ENCODE peak calls at places on chromosomes 3 and 15, in ten cellular contexts. C is heart left ventricle, Q is coronary artery, I is psoas muscle, J is astrocyte of the spinal cord, K is stomach, B is colonic mucosa, Y is fibroblast of the aortic adventitia, V is uterus, E is fibroblast of mammary gland. F is an unnamed sample.

GRCh38 chr3:179729086-179729485 is 76.2 kb downstream of the USP13 start:
- DNase-seq in C (no peak), Q (no peak), I (no peak), J (no peak), K (no peak), B (no peak), Y (no peak), V (no peak), E (no peak), F (no peak)

GRCh38 chr15:77544162-77544561 is 88.5 kb downstream of the LINGO1 start:
- DNase-seq in C (no peak), Q (no peak), I (no peak), J (no peak), K (no peak), B (no peak), Y (no peak), V (no peak), E (no peak), F (no peak)

GRCh38 chr15:41713047-41713446 is 52.8 kb downstream of the MGA start:
- DNase-seq in C (peak), Q (no peak), I (no peak), J (peak), K (peak), B (peak), Y (peak), V (peak), E (no peak), F (peak)

GRCh38 chr15:71485094-71485693 is 325.2 kb upstream of the NR2E3 start:
- DNase-seq in C (no peak), Q (no peak), I (no peak), J (peak), K (no peak), B (no peak), Y (no peak), V (no peak), E (no peak), F (peak)

GRCh38 chr3:187522890-187523289 is 147.3 kb downstream of the SST start:
- DNase-seq in C (no peak), Q (no peak), I (no peak), J (no peak), K (no peak), B (no peak), Y (no peak), V (no peak), E (no peak), F (no peak)

GRCh38 chr3:77038468-77038927 is 1.4 kb upstream of the ROBO2 start:
- DNase-seq in C (peak), Q (peak), I (peak), J (peak), K (peak), B (peak), Y (peak), V (peak), E (peak), F (peak)

GRCh38 chr15:100559330-100559729 is 30.6 kb upstream of the CERS3 start:
- DNase-seq in C (no peak), Q (no peak), I (peak), J (peak), K (peak), B (peak), Y (peak), V (no peak), E (peak), F (peak)

GRCh38 chr15:22961661-22962221 is 18.4 kb downstream of the CYFIP1 start:
- DNase-seq in C (no peak), Q (no peak), I (no peak), J (peak), K (no peak), B (no peak), Y (peak), V (no peak), E (no peak), F (peak)

GRCh38 chr15:31223478-31224350 is 102.9 kb upstream of the KLF13 start:
- DNase-seq in C (peak), Q (no peak), I (no peak), J (peak), K (peak), B (no peak), Y (no peak), V (no peak), E (no peak), F (no peak)

GRCh38 chr3:172341482-172342059 is 106.7 kb downstream of the GHSR start:
- DNase-seq in C (no peak), Q (no peak), I (no peak), J (peak), K (no peak), B (no peak), Y (peak), V (no peak), E (peak), F (peak)

GRCh38 chr3:151593923-151594322 is 133.1 kb upstream of the IGSF10 start:
- DNase-seq in C (no peak), Q (no peak), I (no peak), J (peak), K (no peak), B (no peak), Y (peak), V (no peak), E (peak), F (peak)

GRCh38 chr3:118187221-118187620 is 847.4 kb downstream of the IGSF11 start:
- DNase-seq in C (no peak), Q (no peak), I (no peak), J (no peak), K (no peak), B (no peak), Y (no peak), V (no peak), E (no peak), F (no peak)

GRCh38 chr3:7307410-7307809 is 446.5 kb downstream of the GRM7 start:
- DNase-seq in C (no peak), Q (no peak), I (no peak), J (peak), K (no peak), B (no peak), Y (no peak), V (no peak), E (no peak), F (peak)

GRCh38 chr3:197352382-197352781 is 54.0 kb upstream of the DLG1 start:
- DNase-seq in C (peak), Q (no peak), I (peak), J (peak), K (peak), B (no peak), Y (peak), V (peak), E (peak), F (peak)

GRCh38 chr15:40405501-40406381 is at the start of gene IVD:
- DNase-seq in C (peak), Q (peak), I (peak), J (peak), K (peak), B (peak), Y (peak), V (peak), E (peak), F (peak)

GRCh38 chr3:180433172-180433571 is 168.8 kb upstream of the TTC14 start:
- DNase-seq in C (no peak), Q (no peak), I (no peak), J (peak), K (no peak), B (no peak), Y (peak), V (no peak), E (peak), F (peak)

GRCh38 chr15:91516866-91517265 is 336.6 kb upstream of the SLCO3A1 start:
- DNase-seq in C (no peak), Q (no peak), I (no peak), J (no peak), K (no peak), B (no peak), Y (no peak), V (no peak), E (no peak), F (no peak)

GRCh38 chr3:118472586-118472985 is 562.1 kb downstream of the IGSF11 start:
- DNase-seq in C (no peak), Q (no peak), I (no peak), J (no peak), K (no peak), B (no peak), Y (no peak), V (no peak), E (no peak), F (no peak)

GRCh38 chr15:80934761-80935221 is 54.8 kb downstream of the MESD start:
- DNase-seq in C (no peak), Q (no peak), I (no peak), J (peak), K (no peak), B (no peak), Y (peak), V (no peak), E (peak), F (peak)

GRCh38 chr3:81910244-81910852 is 148.9 kb upstream of the GBE1 start:
- DNase-seq in C (no peak), Q (no peak), I (no peak), J (peak), K (no peak), B (peak), Y (peak), V (no peak), E (peak), F (peak)

GRCh38 chr15:79954659-79955058 is 16.3 kb downstream of the BCL2A1 start:
- DNase-seq in C (no peak), Q (no peak), I (no peak), J (no peak), K (no peak), B (no peak), Y (no peak), V (no peak), E (no peak), F (no peak)

GRCh38 chr15:43516801-43517353 is 531 bp upstream of the MAP1A start:
- DNase-seq in C (no peak), Q (peak), I (no peak), J (peak), K (no peak), B (no peak), Y (peak), V (no peak), E (peak), F (peak)

GRCh38 chr3:115100172-115100571 is 46.9 kb downstream of the ZBTB20 start:
- DNase-seq in C (no peak), Q (no peak), I (no peak), J (peak), K (no peak), B (peak), Y (peak), V (no peak), E (peak), F (peak)

GRCh38 chr3:169813757-169814517 is 1.2 kb upstream of the LRRC34 start:
- DNase-seq in C (no peak), Q (no peak), I (no peak), J (no peak), K (peak), B (peak), Y (no peak), V (no peak), E (peak), F (peak)

GRCh38 chr3:115858995-115859807 is 235.9 kb downstream of the GAP43 start:
- DNase-seq in C (no peak), Q (no peak), I (no peak), J (no peak), K (no peak), B (no peak), Y (no peak), V (no peak), E (no peak), F (no peak)

GRCh38 chr15:74961616-74962015 is 5.0 kb upstream of the RPP25 start:
- DNase-seq in C (no peak), Q (no peak), I (no peak), J (no peak), K (no peak), B (no peak), Y (no peak), V (no peak), E (no peak), F (no peak)

GRCh38 chr15:74962219-74962618 is 5.6 kb upstream of the RPP25 start:
- DNase-seq in C (no peak), Q (no peak), I (no peak), J (no peak), K (no peak), B (no peak), Y (no peak), V (no peak), E (no peak), F (no peak)

GRCh38 chr15:74962671-74963070 is 6.1 kb upstream of the RPP25 start:
- DNase-seq in C (no peak), Q (no peak), I (no peak), J (no peak), K (no peak), B (no peak), Y (no peak), V (no peak), E (no peak), F (no peak)

GRCh38 chr15:74964794-74965193 is 8.2 kb upstream of the RPP25 start:
- DNase-seq in C (no peak), Q (no peak), I (no peak), J (peak), K (no peak), B (no peak), Y (no peak), V (no peak), E (peak), F (peak)

GRCh38 chr15:74963213-74963612 is 6.6 kb upstream of the RPP25 start:
- DNase-seq in C (no peak), Q (no peak), I (no peak), J (no peak), K (no peak), B (no peak), Y (no peak), V (no peak), E (no peak), F (no peak)
- H3K4me3 ChIP-seq in C (no peak), Q (no peak), I (no peak), J (no peak), K (no peak), B (no peak), Y (no peak), V (no peak), E (no peak), F (no peak)

GRCh38 chr3:167883452-167883851 is 147.9 kb downstream of the SERPINI1 start:
- DNase-seq in C (no peak), Q (no peak), I (no peak), J (no peak), K (no peak), B (no peak), Y (no peak), V (no peak), E (no peak), F (no peak)

GRCh38 chr3:167885277-167885676 is 149.8 kb downstream of the SERPINI1 start:
- DNase-seq in C (no peak), Q (no peak), I (no peak), J (no peak), K (no peak), B (no peak), Y (no peak), V (no peak), E (no peak), F (no peak)

GRCh38 chr3:167880183-167880582 is 144.7 kb downstream of the SERPINI1 start:
- DNase-seq in C (no peak), Q (no peak), I (no peak), J (no peak), K (no peak), B (no peak), Y (no peak), V (no peak), E (no peak), F (no peak)

GRCh38 chr3:167884481-167884880 is 149.0 kb downstream of the SERPINI1 start:
- DNase-seq in C (no peak), Q (no peak), I (no peak), J (no peak), K (no peak), B (no peak), Y (no peak), V (no peak), E (no peak), F (no peak)

GRCh38 chr3:167882057-167882667 is 146.6 kb downstream of the SERPINI1 start:
- DNase-seq in C (no peak), Q (no peak), I (no peak), J (peak), K (no peak), B (no peak), Y (peak), V (no peak), E (peak), F (peak)
- TF ChIP-seq CTCF in C (peak), Q (peak), I (peak), J (peak), K (peak), B (peak), Y (peak), V (peak), E (peak), F (peak)

GRCh38 chr3:131216801-131217200 is 164.8 kb upstream of the NUDT16 start:
- DNase-seq in C (no peak), Q (no peak), I (peak), J (peak), K (peak), B (no peak), Y (peak), V (no peak), E (peak), F (peak)
- H3K4me3 ChIP-seq in C (no peak), Q (no peak), I (no peak), J (no peak), K (no peak), B (no peak), Y (no peak), V (no peak), E (no peak), F (no peak)

GRCh38 chr3:33064929-33065328 is 32.0 kb downstream of the GLB1 start:
- DNase-seq in C (no peak), Q (no peak), I (no peak), J (no peak), K (no peak), B (no peak), Y (no peak), V (no peak), E (no peak), F (no peak)
- TF ChIP-seq CTCF in C (peak), Q (no peak), I (no peak), J (no peak), K (no peak), B (no peak), Y (no peak), V (no peak), E (no peak), F (no peak)

DNA sequence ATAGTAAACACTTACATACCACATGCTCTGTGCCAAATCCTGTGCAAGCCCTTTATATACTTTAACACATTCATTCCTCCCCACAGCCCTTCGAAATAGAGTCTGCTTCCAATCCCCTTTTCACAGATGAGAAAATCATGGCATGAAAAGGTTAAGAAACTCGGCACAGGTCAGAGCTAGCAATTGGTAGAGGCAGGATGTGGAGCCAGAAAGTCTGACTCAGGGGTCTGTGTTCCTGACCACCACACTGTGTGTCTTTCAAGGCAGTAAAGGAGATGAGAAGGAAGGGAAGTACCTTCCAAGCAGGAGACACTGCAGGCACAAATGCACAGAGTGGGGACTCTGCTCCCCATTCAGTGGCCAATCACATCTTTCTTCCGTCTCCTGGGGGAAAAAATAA is 61.1 kb downstream of the SCN11A start:
- DNase-seq in C (no peak), Q (no peak), I (no peak), J (peak), K (no peak), B (no peak), Y (no peak), V (no peak), E (no peak), F (no peak)
- H3K4me3 ChIP-seq in C (no peak), Q (no peak), I (no peak), J (no peak), K (no peak), B (no peak), Y (no peak), V (no peak), E (no peak), F (no peak)

DNA sequence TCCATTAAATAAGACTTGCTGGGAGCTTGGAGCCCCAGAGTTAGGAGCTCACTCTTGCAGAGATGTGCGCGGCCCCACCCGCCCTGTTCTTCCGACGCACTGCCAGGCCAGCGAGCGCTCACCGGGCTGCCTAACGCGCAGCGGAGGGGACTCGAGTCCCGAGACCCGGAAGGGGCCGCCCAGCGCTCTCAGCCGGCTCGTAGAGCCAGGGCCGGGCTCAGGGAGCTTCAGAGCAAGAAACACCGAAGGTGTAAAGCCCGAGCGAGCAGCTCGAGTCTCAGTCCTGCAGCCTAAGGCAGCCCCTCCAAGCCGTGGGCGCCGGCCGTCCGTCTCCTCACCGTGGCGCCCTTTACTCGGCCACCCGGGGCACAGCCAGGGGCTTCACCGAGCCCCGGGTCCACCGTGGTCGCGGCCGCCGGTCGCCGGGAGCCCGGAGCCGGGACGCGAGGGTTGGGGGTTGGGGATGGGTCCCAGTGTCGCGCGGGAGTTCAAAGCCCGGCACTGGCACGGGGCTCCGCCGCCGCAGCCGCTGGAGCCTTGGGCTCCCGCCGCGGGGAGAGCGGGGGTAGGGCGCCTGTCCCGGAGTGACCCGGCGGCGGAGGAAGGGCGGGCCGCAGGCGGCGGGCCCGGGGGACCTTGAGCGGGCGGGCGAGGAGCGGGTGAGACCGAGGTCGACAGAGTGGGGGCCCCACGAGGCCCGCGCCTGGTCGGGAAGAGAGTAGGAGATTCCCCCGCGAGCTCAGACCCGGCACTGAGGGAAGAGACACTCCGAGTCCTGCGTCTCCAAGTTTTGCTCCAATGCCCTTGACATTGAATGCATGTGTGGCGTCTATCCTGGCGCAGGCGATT is 26.9 kb upstream of the THRB start:
- DNase-seq in C (peak), Q (peak), I (peak), J (peak), K (peak), B (peak), Y (peak), V (peak), E (peak), F (peak)
- TF ChIP-seq CTCF in C (no peak), Q (no peak), I (peak), J (no peak), K (no peak), B (no peak), Y (no peak), V (no peak), E (no peak), F (no peak)

DNA sequence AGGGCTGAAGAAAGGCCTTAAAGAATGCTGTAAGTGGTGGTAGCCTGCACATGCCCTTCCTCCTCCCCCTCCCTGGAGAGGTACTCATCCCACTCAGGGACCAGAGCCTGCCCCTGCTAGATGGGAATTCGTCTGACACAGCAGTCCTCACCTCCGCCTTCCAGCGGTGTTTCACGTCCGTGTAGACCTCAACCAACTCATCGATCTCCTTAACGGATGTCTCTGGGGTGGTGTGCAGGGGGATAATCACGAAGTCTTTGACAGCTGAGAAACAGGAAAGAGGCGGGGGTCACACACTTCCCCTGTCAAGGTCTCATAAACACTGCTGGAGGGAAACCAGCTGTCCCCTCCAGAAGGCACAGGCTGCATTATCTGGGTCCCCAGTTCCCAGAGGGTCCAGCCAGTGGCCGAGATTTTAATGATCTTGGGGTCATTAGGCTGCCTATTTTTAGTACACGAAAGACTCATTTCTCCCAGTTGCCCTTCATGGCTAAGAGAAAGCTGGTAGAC is 9.9 kb downstream of the DNASE1L3 start:
- DNase-seq in C (peak), Q (no peak), I (no peak), J (no peak), K (no peak), B (no peak), Y (no peak), V (no peak), E (no peak), F (no peak)
- H3K4me3 ChIP-seq in C (no peak), Q (no peak), I (no peak), J (no peak), K (no peak), B (no peak), Y (no peak), V (no peak), E (no peak), F (no peak)

DNA sequence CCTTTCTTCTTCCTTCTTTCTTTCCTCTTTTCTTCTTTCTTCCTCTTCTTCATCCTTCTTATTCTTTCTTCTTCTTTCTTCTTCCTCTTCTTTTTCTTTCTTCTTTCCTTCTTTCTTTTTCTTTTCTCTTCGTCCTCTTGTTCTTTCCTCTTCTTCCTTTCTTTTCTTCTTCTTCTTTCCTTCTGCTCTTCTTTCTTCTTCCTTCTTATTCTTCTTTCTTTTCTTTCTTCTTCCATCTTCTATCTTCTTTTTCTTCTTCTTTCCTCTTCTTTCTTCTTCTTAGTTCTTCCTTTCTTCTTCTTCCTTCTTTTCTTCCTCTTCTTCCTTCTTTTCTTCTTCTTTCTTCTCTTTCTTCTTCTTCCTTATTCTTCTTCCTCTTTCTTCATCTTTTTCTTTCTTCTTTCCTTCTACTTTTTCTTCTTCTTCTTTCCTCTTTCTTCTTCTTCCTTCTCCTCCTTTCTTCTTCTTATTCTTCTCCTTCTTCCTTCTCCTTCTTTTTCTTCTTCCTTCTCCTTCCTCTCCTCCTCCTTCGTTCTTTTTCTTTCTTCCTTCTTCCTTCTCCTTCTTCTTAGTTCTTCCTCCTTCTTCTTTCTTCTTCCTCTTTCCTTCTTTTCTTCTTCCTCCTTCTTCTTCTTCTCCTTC is 37.8 kb downstream of the SPG21 start:
- DNase-seq in C (no peak), Q (no peak), I (no peak), J (no peak), K (no peak), B (no peak), Y (no peak), V (no peak), E (no peak), F (no peak)
- TF ChIP-seq CTCF in C (no peak), Q (no peak), I (no peak), J (no peak), K (no peak), B (no peak), Y (no peak), V (no peak), E (no peak), F (no peak)